ENCODE peak calls at places on chromosomes 3 and 15, in nine cellular contexts. One of them, this sample, is unnamed.

GRCh38 chr3:187208159-187208558 is 10.9 kb downstream of the RTP1 start:
- DNase-seq in mucosa of descending colon: no peak
- DNase-seq in cerebellum: no peak
- DNase-seq in fibroblast of pulmonary artery: peak; percentile 31
- DNase-seq in NCI-H1092: no peak
- DNase-seq in AG04450: no peak
- DNase-seq in RPMI8226: no peak
- DNase-seq in WTC11: no peak
- DNase-seq in activated gamma-delta T cell treated with Interleukin-2 at 50 U/mL for 16 hours: no peak
- DNase-seq in this sample: no peak

GRCh38 chr3:71791634-71792033 is 6.7 kb upstream of the PROK2 start:
- DNase-seq in mucosa of descending colon: no peak
- DNase-seq in cerebellum: no peak
- DNase-seq in fibroblast of pulmonary artery: no peak
- DNase-seq in NCI-H1092: no peak
- DNase-seq in AG04450: no peak
- DNase-seq in RPMI8226: no peak
- DNase-seq in WTC11: no peak
- DNase-seq in activated gamma-delta T cell treated with Interleukin-2 at 50 U/mL for 16 hours: no peak
- DNase-seq in this sample: no peak

GRCh38 chr3:39848365-39848764 is 39.0 kb downstream of the MYRIP start:
- DNase-seq in mucosa of descending colon: no peak
- DNase-seq in cerebellum: no peak
- DNase-seq in fibroblast of pulmonary artery: peak; percentile 2
- DNase-seq in NCI-H1092: no peak
- DNase-seq in AG04450: no peak
- DNase-seq in RPMI8226: no peak
- DNase-seq in WTC11: no peak
- DNase-seq in activated gamma-delta T cell treated with Interleukin-2 at 50 U/mL for 16 hours: no peak
- DNase-seq in this sample: no peak

GRCh38 chr15:46607103-46607502 is 972.3 kb downstream of the SQOR start:
- DNase-seq in mucosa of descending colon: no peak
- DNase-seq in cerebellum: no peak
- DNase-seq in fibroblast of pulmonary artery: no peak
- DNase-seq in NCI-H1092: no peak
- DNase-seq in AG04450: no peak
- DNase-seq in RPMI8226: no peak
- DNase-seq in WTC11: no peak
- DNase-seq in activated gamma-delta T cell treated with Interleukin-2 at 50 U/mL for 16 hours: no peak
- DNase-seq in this sample: no peak

GRCh38 chr3:525415-525814 is 328.9 kb downstream of the CHL1 start:
- DNase-seq in mucosa of descending colon: no peak
- DNase-seq in cerebellum: no peak
- DNase-seq in fibroblast of pulmonary artery: no peak
- DNase-seq in NCI-H1092: no peak
- DNase-seq in AG04450: no peak
- DNase-seq in RPMI8226: peak; percentile 11
- DNase-seq in WTC11: no peak
- DNase-seq in activated gamma-delta T cell treated with Interleukin-2 at 50 U/mL for 16 hours: no peak
- DNase-seq in this sample: no peak

GRCh38 chr3:143327388-143327787 is 207.8 kb downstream of the CHST2 start:
- DNase-seq in mucosa of descending colon: no peak
- DNase-seq in cerebellum: no peak
- DNase-seq in fibroblast of pulmonary artery: no peak
- DNase-seq in NCI-H1092: no peak
- DNase-seq in AG04450: no peak
- DNase-seq in RPMI8226: no peak
- DNase-seq in WTC11: no peak
- DNase-seq in activated gamma-delta T cell treated with Interleukin-2 at 50 U/mL for 16 hours: no peak
- DNase-seq in this sample: no peak

GRCh38 chr3:86554346-86554745 is 436.6 kb downstream of the VGLL3 start:
- DNase-seq in mucosa of descending colon: no peak
- DNase-seq in cerebellum: no peak
- DNase-seq in fibroblast of pulmonary artery: no peak
- DNase-seq in NCI-H1092: no peak
- DNase-seq in AG04450: no peak
- DNase-seq in RPMI8226: no peak
- DNase-seq in WTC11: no peak
- DNase-seq in activated gamma-delta T cell treated with Interleukin-2 at 50 U/mL for 16 hours: no peak
- DNase-seq in this sample: no peak

GRCh38 chr3:11548721-11549131 is 95.0 kb downstream of the VGLL4 start:
- DNase-seq in mucosa of descending colon: no peak
- DNase-seq in cerebellum: peak; percentile 45
- DNase-seq in fibroblast of pulmonary artery: peak; percentile 76
- DNase-seq in NCI-H1092: peak; percentile 60
- DNase-seq in AG04450: no peak
- DNase-seq in RPMI8226: no peak
- DNase-seq in WTC11: no peak
- DNase-seq in activated gamma-delta T cell treated with Interleukin-2 at 50 U/mL for 16 hours: no peak
- DNase-seq in this sample: peak; percentile 3

GRCh38 chr3:177105623-177106022 is 91.7 kb downstream of the TBL1XR1 start:
- DNase-seq in mucosa of descending colon: no peak
- DNase-seq in cerebellum: no peak
- DNase-seq in fibroblast of pulmonary artery: no peak
- DNase-seq in NCI-H1092: no peak
- DNase-seq in AG04450: no peak
- DNase-seq in RPMI8226: no peak
- DNase-seq in WTC11: no peak
- DNase-seq in activated gamma-delta T cell treated with Interleukin-2 at 50 U/mL for 16 hours: no peak
- DNase-seq in this sample: no peak

GRCh38 chr3:10702961-10703740 is 112.9 kb upstream of the SLC6A11 start:
- DNase-seq in mucosa of descending colon: peak; percentile 12
- DNase-seq in cerebellum: peak; percentile 93
- DNase-seq in fibroblast of pulmonary artery: no peak
- DNase-seq in NCI-H1092: no peak
- DNase-seq in AG04450: no peak
- DNase-seq in RPMI8226: peak; percentile 37
- DNase-seq in WTC11: peak; percentile 92
- DNase-seq in activated gamma-delta T cell treated with Interleukin-2 at 50 U/mL for 16 hours: no peak
- DNase-seq in this sample: no peak

GRCh38 chr3:156448300-156448699 is 106.6 kb downstream of the SSR3 start:
- DNase-seq in mucosa of descending colon: peak; percentile 13
- DNase-seq in cerebellum: no peak
- DNase-seq in fibroblast of pulmonary artery: peak; percentile 56
- DNase-seq in NCI-H1092: no peak
- DNase-seq in AG04450: no peak
- DNase-seq in RPMI8226: peak; percentile 51
- DNase-seq in WTC11: peak; percentile 64
- DNase-seq in activated gamma-delta T cell treated with Interleukin-2 at 50 U/mL for 16 hours: peak; percentile 29
- DNase-seq in this sample: no peak

GRCh38 chr3:41598804-41599481 is 363.0 kb downstream of the ULK4 start:
- DNase-seq in mucosa of descending colon: no peak
- DNase-seq in cerebellum: no peak
- DNase-seq in fibroblast of pulmonary artery: peak; percentile 42
- DNase-seq in NCI-H1092: no peak
- DNase-seq in AG04450: peak; percentile 3
- DNase-seq in RPMI8226: peak; percentile 42
- DNase-seq in WTC11: no peak
- DNase-seq in activated gamma-delta T cell treated with Interleukin-2 at 50 U/mL for 16 hours: no peak
- DNase-seq in this sample: no peak

GRCh38 chr3:42118762-42119361 is 27.7 kb downstream of the TRAK1 start:
- DNase-seq in mucosa of descending colon: peak; percentile 67
- DNase-seq in cerebellum: no peak
- DNase-seq in fibroblast of pulmonary artery: peak; percentile 49
- DNase-seq in NCI-H1092: no peak
- DNase-seq in AG04450: no peak
- DNase-seq in RPMI8226: peak; percentile 14
- DNase-seq in WTC11: peak; percentile 54
- DNase-seq in activated gamma-delta T cell treated with Interleukin-2 at 50 U/mL for 16 hours: no peak
- DNase-seq in this sample: no peak

GRCh38 chr15:77904436-77904821 is 173.1 kb downstream of the TBC1D2B start:
- DNase-seq in mucosa of descending colon: no peak
- DNase-seq in cerebellum: no peak
- DNase-seq in fibroblast of pulmonary artery: no peak
- DNase-seq in NCI-H1092: no peak
- DNase-seq in AG04450: no peak
- DNase-seq in RPMI8226: no peak
- DNase-seq in WTC11: peak; percentile 11
- DNase-seq in activated gamma-delta T cell treated with Interleukin-2 at 50 U/mL for 16 hours: no peak
- DNase-seq in this sample: no peak

GRCh38 chr15:59941612-59942011 is 62.5 kb upstream of the FOXB1 start:
- DNase-seq in mucosa of descending colon: no peak
- DNase-seq in cerebellum: no peak
- DNase-seq in fibroblast of pulmonary artery: no peak
- DNase-seq in NCI-H1092: no peak
- DNase-seq in AG04450: no peak
- DNase-seq in RPMI8226: no peak
- DNase-seq in WTC11: no peak
- DNase-seq in activated gamma-delta T cell treated with Interleukin-2 at 50 U/mL for 16 hours: no peak
- DNase-seq in this sample: no peak

GRCh38 chr15:88656760-88657221 is 18.0 kb downstream of the ISG20 start:
- DNase-seq in mucosa of descending colon: no peak
- DNase-seq in cerebellum: no peak
- DNase-seq in fibroblast of pulmonary artery: no peak
- DNase-seq in NCI-H1092: no peak
- DNase-seq in AG04450: no peak
- DNase-seq in RPMI8226: peak; percentile 94
- DNase-seq in WTC11: no peak
- DNase-seq in activated gamma-delta T cell treated with Interleukin-2 at 50 U/mL for 16 hours: no peak
- DNase-seq in this sample: no peak

GRCh38 chr3:4888913-4889846 is 90.1 kb upstream of the BHLHE40 start:
- DNase-seq in mucosa of descending colon: no peak
- DNase-seq in cerebellum: no peak
- DNase-seq in fibroblast of pulmonary artery: peak; percentile 30
- DNase-seq in NCI-H1092: no peak
- DNase-seq in AG04450: no peak
- DNase-seq in RPMI8226: no peak
- DNase-seq in WTC11: no peak
- DNase-seq in activated gamma-delta T cell treated with Interleukin-2 at 50 U/mL for 16 hours: no peak
- DNase-seq in this sample: peak; percentile 84

GRCh38 chr3:945738-946137 is 147.1 kb upstream of the CNTN6 start:
- DNase-seq in mucosa of descending colon: no peak
- DNase-seq in cerebellum: peak; percentile 53
- DNase-seq in fibroblast of pulmonary artery: no peak
- DNase-seq in NCI-H1092: no peak
- DNase-seq in AG04450: no peak
- DNase-seq in RPMI8226: no peak
- DNase-seq in WTC11: no peak
- DNase-seq in activated gamma-delta T cell treated with Interleukin-2 at 50 U/mL for 16 hours: no peak
- DNase-seq in this sample: no peak

GRCh38 chr15:81155375-81156218 is 21.5 kb downstream of the CFAP161 start:
- DNase-seq in mucosa of descending colon: peak; percentile 30
- DNase-seq in cerebellum: peak; percentile 74
- DNase-seq in fibroblast of pulmonary artery: peak; percentile 86
- DNase-seq in NCI-H1092: no peak
- DNase-seq in AG04450: peak; percentile 46
- DNase-seq in RPMI8226: peak; percentile 71
- DNase-seq in WTC11: no peak
- DNase-seq in activated gamma-delta T cell treated with Interleukin-2 at 50 U/mL for 16 hours: no peak
- DNase-seq in this sample: no peak

This sample was measured in natural killer cell treated with Interleukin-12 subunit alpha and Interleukin-12 subunit beta and Interleukin-15 and Interleukin-18, amount 100 ng/mL, for 72 hours.